ENCODE peak calls at places on chromosomes 6 and 20, in seven cellular contexts. L is stimulated activated CD8-positive, alpha-beta memory T cell treated with anti-CD3 and anti-CD28 coated beads, Interleukin-7, amount 100 ng/mL, for 1 hour; U is activated effector memory CD4-positive, alpha-beta T cell treated with anti-CD3 and anti-CD28 coated beads, Interleukin-2, amount 50 U/mL, for 16 hours; S is brain microvascular endothelial cell; A is GM18507; J is left kidney; I is fibroblast of villous mesenchyme. Y is an unnamed sample.

GRCh38 chr6:158218467-158218866 is 50.3 kb downstream of the GTF2H5 start:
- DNase-seq in L (no peak), U (no peak), S (no peak), A (no peak), J (no peak), I (no peak), Y (no peak)

GRCh38 chr20:15045246-15045645 is 707.8 kb upstream of the FLRT3 start:
- DNase-seq in L (no peak), U (no peak), S (no peak), A (no peak), J (peak; percentile 39), I (peak; percentile 22), Y (peak; percentile 9)

GRCh38 chr20:32536861-32537656 is 48.1 kb downstream of the NOL4L start:
- DNase-seq in L (peak; percentile 17), U (peak; percentile 87), S (no peak), A (no peak), J (peak; percentile 68), I (no peak), Y (peak; percentile 60)

GRCh38 chr20:3041818-3042504 is 1.5 kb upstream of the GNRH2 start:
- DNase-seq in L (no peak), U (no peak), S (no peak), A (no peak), J (peak; percentile 77), I (peak; percentile 5), Y (no peak)

GRCh38 chr20:10639762-10640556 is 33.8 kb downstream of the JAG1 start:
- DNase-seq in L (no peak), U (no peak), S (peak; percentile 77), A (no peak), J (no peak), I (no peak), Y (peak; percentile 79)

GRCh38 chr6:118578617-118579016 is 30.5 kb downstream of the PLN start:
- DNase-seq in L (no peak), U (no peak), S (no peak), A (no peak), J (no peak), I (no peak), Y (no peak)

GRCh38 chr20:49573900-49574416 is 6.0 kb upstream of the PTGIS start:
- DNase-seq in L (no peak), U (peak; percentile 31), S (peak; percentile 43), A (no peak), J (no peak), I (no peak), Y (no peak)

GRCh38 chr6:167566711-167567141 is 241.8 kb downstream of the TTLL2 start:
- DNase-seq in L (no peak), U (no peak), S (no peak), A (no peak), J (no peak), I (no peak), Y (no peak)

GRCh38 chr6:165274611-165275010 is 34.8 kb downstream of the C6orf118 start:
- DNase-seq in L (no peak), U (no peak), S (no peak), A (no peak), J (no peak), I (no peak), Y (no peak)

GRCh38 chr6:108564178-108564577 is 3.5 kb downstream of the FOXO3 start:
- DNase-seq in L (no peak), U (no peak), S (peak; percentile 88), A (no peak), J (no peak), I (peak; percentile 84), Y (no peak)

GRCh38 chr20:17605131-17605660 is 35.3 kb downstream of the DSTN start:
- DNase-seq in L (no peak), U (no peak), S (no peak), A (no peak), J (no peak), I (no peak), Y (no peak)

GRCh38 chr6:36599791-36600209 is 5.6 kb downstream of the SRSF3 start:
- DNase-seq in L (no peak), U (peak; percentile 88), S (peak; percentile 46), A (no peak), J (peak; percentile 46), I (peak; percentile 67), Y (no peak)

GRCh38 chr6:56594699-56595098 is 48.0 kb downstream of the DST start:
- DNase-seq in L (no peak), U (no peak), S (no peak), A (no peak), J (no peak), I (no peak), Y (no peak)

GRCh38 chr6:128704601-128705000 is 178.3 kb upstream of the LAMA2 start:
- DNase-seq in L (no peak), U (no peak), S (no peak), A (no peak), J (no peak), I (no peak), Y (no peak)

GRCh38 chr6:33312361-33313104 is 1.3 kb downstream of the TAPBP start:
- DNase-seq in L (no peak), U (peak; percentile 93), S (peak; percentile 55), A (peak; percentile 71), J (peak; percentile 86), I (peak; percentile 75), Y (no peak)

GRCh38 chr20:51382986-51383821 is 159.3 kb downstream of the NFATC2 start:
- DNase-seq in L (no peak), U (peak; percentile 37), S (no peak), A (no peak), J (peak; percentile 66), I (no peak), Y (peak; percentile 14)

GRCh38 chr6:142566628-142567396 is 265.0 kb downstream of the ADGRG6 start:
- DNase-seq in L (peak; percentile 7), U (peak; percentile 77), S (peak; percentile 64), A (peak; percentile 30), J (peak; percentile 79), I (peak; percentile 62), Y (peak; percentile 61)

GRCh38 chr6:168546730-168547129 is 105.7 kb downstream of the SMOC2 start:
- DNase-seq in L (no peak), U (no peak), S (no peak), A (no peak), J (no peak), I (no peak), Y (no peak)

GRCh38 chr6:12637960-12638641 is 78.5 kb upstream of the PHACTR1 start:
- DNase-seq in L (no peak), U (peak; percentile 65), S (peak; percentile 74), A (peak; percentile 3), J (peak; percentile 75), I (peak; percentile 49), Y (peak; percentile 69)

GRCh38 chr6:72363844-72364740 is 257.8 kb upstream of the KCNQ5 start:
- DNase-seq in L (no peak), U (no peak), S (peak; percentile 90), A (no peak), J (peak; percentile 12), I (peak; percentile 69), Y (no peak)

GRCh38 chr6:131410785-131411184 is 162.2 kb upstream of the ARG1 start:
- DNase-seq in L (no peak), U (no peak), S (no peak), A (no peak), J (no peak), I (no peak), Y (no peak)

GRCh38 chr6:47197672-47198640 is 111.7 kb downstream of the TNFRSF21 start:
- DNase-seq in L (no peak), U (no peak), S (no peak), A (no peak), J (no peak), I (peak; percentile 17), Y (no peak)

GRCh38 chr6:74333406-74333805 is 637.4 kb downstream of the CD109 start:
- DNase-seq in L (no peak), U (no peak), S (no peak), A (no peak), J (no peak), I (peak; percentile 16), Y (no peak)

GRCh38 chr20:48733296-48733790 is 94.5 kb downstream of the PREX1 start:
- DNase-seq in L (no peak), U (no peak), S (peak; percentile 44), A (no peak), J (no peak), I (no peak), Y (no peak)

GRCh38 chr6:87766211-87766610 is 64.2 kb upstream of the AKIRIN2 start:
- DNase-seq in L (no peak), U (no peak), S (no peak), A (no peak), J (peak; percentile 69), I (peak; percentile 25), Y (no peak)

GRCh38 chr20:33793011-33793931 is 17.9 kb upstream of the CHMP4B start:
- DNase-seq in L (no peak), U (no peak), S (no peak), A (no peak), J (peak; percentile 38), I (peak; percentile 63), Y (peak; percentile 29)

GRCh38 chr20:22402990-22403859 is 181.1 kb downstream of the FOXA2 start:
- DNase-seq in L (no peak), U (no peak), S (no peak), A (no peak), J (peak; percentile 43), I (no peak), Y (peak; percentile 58)

GRCh38 chr6:53293691-53294090 is 55.1 kb downstream of the ELOVL5 start:
- DNase-seq in L (no peak), U (no peak), S (no peak), A (no peak), J (no peak), I (no peak), Y (no peak)

Y was measured in retina.